ENCODE peak calls at places on chromosome 1, in eight cellular contexts. J is activated CD8-positive, alpha-beta memory T cell treated with anti-CD3 and anti-CD28 coated beads, Interleukin-2, amount 10 ng/mL, durations not matched to agents 7 days and 5 days; X is T-helper 1 cell; P is left lung; T is stimulated activated naive CD8-positive, alpha-beta T cell treated with anti-CD3 and anti-CD28 coated beads, Interleukin-15, Interleukin-2, amounts not matched to agents 100 U/mL and 50 U/mL, for 24 hours; H is cardiac muscle cell; Z is stimulated activated CD4-positive, alpha-beta T cell treated with anti-CD3 and anti-CD28 coated beads, Interleukin-4, amount 100 ng/mL, for 48 hours; V is GM04504. E is an unnamed sample.

GRCh38 chr1:112061852-112062451 is 72.5 kb upstream of the KCND3 start:
- DNase-seq in T (no peak), Z (peak), X (no peak), V (no peak), P (no peak), H (no peak), J (no peak), E (no peak)

GRCh38 chr1:151570819-151571218 is 30.7 kb downstream of the TUFT1 start:
- DNase-seq in Z (no peak), H (no peak), J (no peak), P (no peak), X (no peak), V (no peak), T (no peak), E (no peak)

GRCh38 chr1:219374636-219375035 is 201.0 kb downstream of the LYPLAL1 start:
- DNase-seq in X (no peak), V (no peak), H (no peak), P (no peak), Z (no peak), T (no peak), J (no peak), E (no peak)

GRCh38 chr1:25517476-25518394 is 25.7 kb upstream of the LDLRAP1 start:
- DNase-seq in H (no peak), X (no peak), J (no peak), Z (no peak), V (no peak), T (no peak), P (peak), E (no peak)

GRCh38 chr1:208369050-208369449 is 124.9 kb upstream of the PLXNA2 start:
- DNase-seq in T (no peak), P (no peak), H (no peak), X (no peak), J (no peak), Z (no peak), V (no peak), E (no peak)

GRCh38 chr1:154431586-154432373 is 26.6 kb downstream of the IL6R start:
- DNase-seq in V (peak), P (no peak), T (peak), J (peak), Z (peak), H (no peak), X (no peak), E (peak)

GRCh38 chr1:70168283-70168682 is 37.1 kb downstream of the LRRC40 start:
- DNase-seq in V (no peak), J (no peak), X (no peak), P (no peak), T (no peak), Z (no peak), H (no peak), E (no peak)

GRCh38 chr1:161177112-161177935 is at the start of gene B4GALT3:
- DNase-seq in Z (peak), T (peak), V (no peak), H (peak), J (peak), X (peak), P (peak), E (peak)

GRCh38 chr1:60639287-60639686 is 443.1 kb upstream of the NFIA start:
- DNase-seq in P (no peak), J (no peak), T (no peak), V (no peak), Z (no peak), X (no peak), H (no peak), E (no peak)

E was measured in natural killer cell.